ENCODE peak calls at places on chromosomes 4 and X, in five cellular contexts. C, P, Y, V and G are unnamed samples.

GRCh38 chr4:105836537-105836936 is 58.7 kb upstream of the NPNT start:
- DNase-seq in P (no peak), C (no peak), Y (no peak), V (no peak), G (no peak)

GRCh38 chr4:3010998-3011397 is 47.6 kb downstream of the GRK4 start:
- DNase-seq in V (peak; percentile 13), C (peak; percentile 53), Y (no peak), P (peak; percentile 91), G (no peak)

GRCh38 chr4:26083987-26084386 is 170.0 kb downstream of the SMIM20 start:
- DNase-seq in C (peak; percentile 94), Y (no peak), V (peak; percentile 83), P (peak; percentile 87), G (peak; percentile 79)

GRCh38 chr4:177434667-177435066 is 7.6 kb downstream of the AGA start:
- DNase-seq in V (no peak), P (no peak), Y (no peak), C (no peak), G (no peak)

GRCh38 chr4:125703443-125703842 is 388.7 kb downstream of the FAT4 start:
- DNase-seq in P (peak; percentile 15), Y (no peak), C (peak; percentile 29), V (no peak), G (no peak)

GRCh38 chr4:162506253-162506652 is 342.5 kb upstream of the FSTL5 start:
- DNase-seq in Y (no peak), C (peak; percentile 7), V (peak; percentile 71), P (no peak), G (no peak)

GRCh38 chr4:98027827-98028226 is 115.4 kb downstream of the STPG2 start:
- DNase-seq in Y (no peak), P (no peak), V (no peak), C (peak; percentile 81), G (no peak)

GRCh38 chr4:152522754-152523153 is 13.1 kb downstream of the FBXW7 start:
- DNase-seq in V (no peak), P (no peak), Y (no peak), C (no peak), G (no peak)

GRCh38 chr4:7166981-7167700 is 25.2 kb upstream of the SORCS2 start:
- DNase-seq in C (no peak), Y (no peak), V (no peak), P (no peak), G (no peak)

GRCh38 chr4:179867300-179867878 is 2375.8 kb upstream of the TENM3 start:
- DNase-seq in P (no peak), C (peak; percentile 64), V (no peak), Y (peak; percentile 82), G (peak; percentile 75)

GRCh38 chrX:47247206-47247998 is 14.6 kb downstream of the USP11 start:
- DNase-seq in V (peak; percentile 34), P (no peak), C (peak; percentile 78), Y (no peak), G (no peak)

GRCh38 chr4:151901631-151902030 is 140.8 kb upstream of the GATB start:
- DNase-seq in P (no peak), C (no peak), Y (no peak), V (no peak), G (no peak)

GRCh38 chr4:119209586-119209985 is 2.9 kb upstream of the USP53 start:
- DNase-seq in P (no peak), C (no peak), V (no peak), Y (no peak), G (no peak)

GRCh38 chrX:153884136-153885076 is 1.6 kb downstream of the L1CAM start:
- DNase-seq in P (no peak), Y (no peak), V (no peak), C (peak; percentile 61), G (no peak)

GRCh38 chr4:144615182-144615581 is 30.8 kb upstream of the HHIP start:
- DNase-seq in C (peak; percentile 47), P (no peak), Y (no peak), V (no peak), G (no peak)

GRCh38 chr4:19930742-19931141 is 321.0 kb upstream of the SLIT2 start:
- DNase-seq in V (no peak), Y (no peak), C (no peak), P (no peak), G (no peak)

GRCh38 chrX:11531226-11531625 is 134.5 kb downstream of the ARHGAP6 start:
- DNase-seq in C (peak; percentile 53), Y (peak; percentile 18), P (no peak), V (peak; percentile 12), G (no peak)

GRCh38 chr4:134328741-134329140 is 127.2 kb upstream of the PABPC4L start:
- DNase-seq in Y (no peak), V (no peak), C (no peak), P (no peak), G (peak; percentile 4)

GRCh38 chr4:158811704-158812103 is 42.9 kb downstream of the FNIP2 start:
- DNase-seq in V (no peak), C (peak; percentile 41), P (no peak), Y (peak; percentile 45), G (no peak)

GRCh38 chrX:21723097-21723496 is 34.8 kb downstream of the SMPX start:
- DNase-seq in Y (no peak), C (peak; percentile 42), P (no peak), V (no peak), G (no peak)

GRCh38 chrX:71996826-71997225 is 86.2 kb downstream of the NHSL2 start:
- DNase-seq in V (no peak), Y (no peak), P (peak; percentile 6), C (no peak), G (no peak)

GRCh38 chr4:25031077-25031606 is 396 bp upstream of the LGI2 start:
- DNase-seq in C (no peak), P (no peak), V (no peak), Y (no peak), G (no peak)

DNA sequence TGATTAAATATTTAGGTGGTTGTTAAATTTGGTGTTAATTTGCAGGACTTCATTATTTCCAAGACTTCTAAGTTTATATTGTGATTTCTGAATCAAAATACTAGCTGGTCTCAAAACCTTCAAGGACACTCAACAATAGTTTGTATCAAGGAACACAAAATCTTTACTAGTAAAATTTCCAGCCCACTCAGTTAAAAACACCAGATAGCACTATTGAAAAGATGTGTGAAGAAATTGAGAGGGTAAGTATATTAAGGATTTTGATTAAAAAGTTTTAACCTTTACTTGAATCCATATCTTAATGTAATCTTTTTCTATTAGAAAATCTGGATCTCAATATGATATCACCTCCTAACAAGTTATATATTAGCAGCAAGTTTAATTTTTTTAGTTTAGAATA is 89.3 kb upstream of the UGT8 start:
- DNase-seq in Y (no peak), P (no peak), C (no peak), V (no peak), G (no peak)
- TF ChIP-seq CTCF in Y (no peak), P (no peak), C (no peak), V (no peak), G (no peak)

GRCh38 chr4:112637552-112637866 is 566 bp downstream of the LARP7 start:
- DNase-seq in C (no peak), V (no peak), P (no peak), Y (no peak), G (no peak)

GRCh38 chr4:112636688-112637551 is at the start of the genes LARP7 and ZGRF1:
- DNase-seq in P (peak; percentile 92), C (peak; percentile 97), V (peak; percentile 99), Y (peak; percentile 99), G (peak; percentile 99)

GRCh38 chr4:112633477-112634235 is 3.1 kb downstream of the ZGRF1 start:
- DNase-seq in C (peak; percentile 38), Y (peak; percentile 44), V (no peak), P (no peak), G (peak; percentile 40)
- H3K4me3 ChIP-seq in C (no peak overlapping the region), Y (peak overlapping the region; percentile 88), V (no peak overlapping the region), P (no peak overlapping the region), G (peak overlapping the region; percentile 15)

GRCh38 chr4:128590773-128591172 is 218.7 kb upstream of the JADE1 start:
- DNase-seq in C (no peak), P (no peak), V (no peak), Y (no peak), G (no peak)
- TF ChIP-seq CTCF in C (no peak), P (no peak), V (no peak), Y (no peak), G (no peak)

DNA sequence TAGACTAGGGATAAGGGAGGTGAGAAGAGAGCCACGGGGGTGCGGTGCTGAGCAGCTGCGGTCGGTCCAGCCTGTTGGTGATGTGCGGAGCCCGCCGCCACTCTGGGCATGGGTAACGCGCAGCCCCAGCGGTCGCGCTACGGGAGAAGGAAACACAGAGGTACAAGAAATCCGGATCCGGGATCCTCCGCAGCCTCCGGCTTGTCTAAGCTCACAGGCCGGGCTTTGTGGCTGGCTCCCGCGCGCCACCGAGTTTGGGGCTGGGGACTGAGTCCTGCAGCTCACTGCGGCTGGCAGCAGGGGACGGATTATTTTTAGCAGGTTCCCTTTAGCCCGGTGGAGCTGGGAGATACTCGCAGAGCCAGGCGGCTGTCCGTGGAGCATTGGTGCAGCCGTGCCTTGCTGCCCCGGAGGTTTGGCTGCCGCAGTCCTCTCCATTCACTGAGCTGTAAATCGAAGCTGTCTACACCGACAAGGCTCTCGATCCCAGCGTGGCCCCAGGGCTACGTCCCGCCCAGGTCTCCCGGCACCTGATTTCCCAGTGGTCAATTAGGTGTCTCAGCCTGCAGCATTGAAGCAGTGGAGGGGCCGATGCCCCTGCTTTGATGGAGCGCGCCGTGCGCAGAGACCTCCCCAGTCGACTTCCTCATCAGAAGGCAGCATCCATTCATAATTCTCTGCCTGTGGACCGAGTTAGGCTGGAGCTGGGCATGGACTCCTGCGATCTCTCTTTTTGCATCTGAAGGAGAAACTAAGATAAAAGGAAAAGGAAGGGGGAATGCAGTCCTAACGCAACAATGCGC is 81.9 kb upstream of the SCML1 start:
- DNase-seq in V (no peak), P (no peak), C (no peak), Y (no peak), G (no peak)
- H3K4me3 ChIP-seq in V (peak overlapping the region; percentile 33), P (peak overlapping the region; percentile 14), C (peak overlapping the region; percentile 47), Y (no peak overlapping the region), G (no peak overlapping the region)

DNA sequence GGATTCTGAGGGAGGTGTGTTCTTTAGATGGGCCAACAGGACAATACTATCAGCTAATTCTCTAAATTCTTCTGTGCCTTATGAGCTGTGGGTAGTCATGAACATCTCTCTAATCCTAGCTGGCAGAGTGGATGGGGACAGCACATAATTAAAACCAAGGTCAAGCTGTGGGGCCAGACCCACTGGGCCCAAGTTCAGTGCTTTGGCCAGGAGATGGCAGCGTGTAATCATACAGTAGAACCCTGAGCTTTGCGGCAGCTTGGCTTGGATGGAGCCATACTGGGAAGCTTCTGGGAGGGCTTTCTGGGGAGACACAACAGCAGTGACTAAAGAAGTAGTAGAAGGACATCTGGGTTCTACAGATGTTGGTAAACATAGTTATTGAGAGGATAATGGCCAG is 140.3 kb upstream of the CXCL13 start:
- DNase-seq in Y (no peak), C (peak; percentile 48), V (no peak), P (no peak), G (no peak)
- TF ChIP-seq CTCF in Y (peak; percentile 56), C (peak; percentile 63), V (peak; percentile 53), P (peak; percentile 47), G (peak; percentile 4)

GRCh38 chr4:27934881-27935280 is 1074.2 kb downstream of the STIM2 start:
- DNase-seq in Y (no peak), V (no peak), P (no peak), C (no peak), G (no peak)
- H3K4me3 ChIP-seq in Y (no peak overlapping the region), V (no peak overlapping the region), P (no peak overlapping the region), C (no peak overlapping the region), G (no peak overlapping the region)

DNA sequence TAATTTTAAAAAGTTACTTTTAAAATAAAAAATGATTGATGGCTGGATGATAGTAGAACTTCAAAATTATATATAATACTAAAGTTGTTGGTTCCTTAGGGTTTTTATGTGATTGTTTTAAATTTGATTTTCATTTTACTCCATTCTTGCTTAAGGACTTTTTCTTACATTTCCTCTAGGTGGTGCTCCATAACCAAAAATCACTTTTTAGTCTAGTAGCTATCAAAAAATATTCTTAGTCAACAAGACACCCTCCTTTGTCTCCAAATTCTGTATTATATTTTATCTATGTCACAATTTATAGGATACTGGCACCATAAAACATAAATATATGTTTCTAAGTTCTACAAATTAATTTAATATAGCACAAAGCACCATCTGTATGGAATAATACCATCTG is 67.2 kb upstream of the BRWD3 start:
- DNase-seq in P (no peak), Y (peak; percentile 55), V (peak; percentile 16), C (peak; percentile 56), G (peak; percentile 31)
- TF ChIP-seq CTCF in P (peak; percentile 31), Y (peak; percentile 77), V (no peak), C (peak; percentile 59), G (peak; percentile 3)